ENCODE peak calls at places on chromosome 13, in six cellular contexts. H is right atrium auricular region, I is Peyer's patch, W is uterus, B is fibroblast of lung, Z is lower lobe of right lung. V is an unnamed sample.

GRCh38 chr13:35891973-35892441 is 239.2 kb downstream of the DCLK1 start:
- DNase-seq in H (no peak), I (no peak), W (no peak), B (peak), Z (no peak), V (no peak)

GRCh38 chr13:112888238-112889111 is 80.5 kb upstream of the MCF2L start:
- DNase-seq in H (no peak), I (no peak), W (no peak), B (no peak), Z (peak), V (no peak)

GRCh38 chr13:22287343-22287922 is 616.6 kb downstream of the FGF9 start:
- DNase-seq in H (no peak), I (no peak), W (no peak), B (no peak), Z (no peak), V (no peak)

GRCh38 chr13:75479102-75479501 is 2.9 kb downstream of the TBC1D4 start:
- DNase-seq in H (no peak), I (no peak), W (no peak), B (no peak), Z (no peak), V (no peak)

GRCh38 chr13:113298001-113298945 is 1.2 kb downstream of the LAMP1 start:
- DNase-seq in H (no peak), I (no peak), W (no peak), B (peak), Z (no peak), V (no peak)

GRCh38 chr13:41905600-41906254 is 55.2 kb downstream of the VWA8 start:
- DNase-seq in H (no peak), I (no peak), W (no peak), B (peak), Z (no peak), V (no peak)

GRCh38 chr13:94192576-94192975 is 286.9 kb downstream of the DCT start:
- DNase-seq in H (no peak), I (no peak), W (no peak), B (no peak), Z (no peak), V (no peak)

GRCh38 chr13:113075711-113076110 is 29.9 kb upstream of the F7 start:
- DNase-seq in H (no peak), I (no peak), W (no peak), B (no peak), Z (peak), V (no peak)

GRCh38 chr13:74077847-74078246 is 56.4 kb downstream of the KLF12 start:
- DNase-seq in H (no peak), I (no peak), W (no peak), B (no peak), Z (no peak), V (no peak)

GRCh38 chr13:82681535-82681934 is 1200.7 kb downstream of the SLITRK1 start:
- DNase-seq in H (no peak), I (no peak), W (no peak), B (no peak), Z (no peak), V (no peak)

GRCh38 chr13:42164557-42165125 is 107.3 kb upstream of the AKAP11 start:
- DNase-seq in H (no peak), I (no peak), W (no peak), B (no peak), Z (no peak), V (no peak)

GRCh38 chr13:110923777-110924638 is 9.1 kb upstream of the ANKRD10 start:
- DNase-seq in H (no peak), I (no peak), W (no peak), B (no peak), Z (no peak), V (no peak)

GRCh38 chr13:44231786-44232516 is 141.7 kb upstream of the SERP2 start:
- DNase-seq in H (peak), I (peak), W (peak), B (peak), Z (peak), V (peak)

GRCh38 chr13:44230736-44231135 is 142.9 kb upstream of the SERP2 start:
- DNase-seq in H (no peak), I (no peak), W (no peak), B (peak), Z (no peak), V (no peak)

GRCh38 chr13:44234566-44234965 is 139.1 kb upstream of the SERP2 start:
- DNase-seq in H (no peak), I (no peak), W (no peak), B (no peak), Z (no peak), V (no peak)

GRCh38 chr13:44230071-44230470 is 143.6 kb upstream of the SERP2 start:
- DNase-seq in H (no peak), I (no peak), W (no peak), B (no peak), Z (no peak), V (no peak)

GRCh38 chr13:44232729-44233128 is 140.9 kb upstream of the SERP2 start:
- DNase-seq in H (no peak), I (no peak), W (no peak), B (no peak), Z (no peak), V (no peak)
- H3K27ac ChIP-seq in H (no peak), I (peak), W (peak), B (no peak), Z (no peak), V (peak)

GRCh38 chr13:29581666-29582065 is 13.8 kb downstream of the SLC7A1 start:
- DNase-seq in H (no peak), I (no peak), W (no peak), B (peak), Z (no peak), V (no peak)

GRCh38 chr13:29583073-29583785 is 12.3 kb downstream of the SLC7A1 start:
- DNase-seq in H (no peak), I (no peak), W (no peak), B (peak), Z (no peak), V (no peak)

GRCh38 chr13:29578300-29579048 is 17.0 kb downstream of the SLC7A1 start:
- DNase-seq in H (no peak), I (no peak), W (no peak), B (no peak), Z (no peak), V (no peak)

GRCh38 chr13:29579094-29579493 is 16.4 kb downstream of the SLC7A1 start:
- DNase-seq in H (no peak), I (no peak), W (no peak), B (no peak), Z (no peak), V (no peak)

GRCh38 chr13:29582171-29582570 is 13.3 kb downstream of the SLC7A1 start:
- DNase-seq in H (no peak), I (peak), W (no peak), B (no peak), Z (no peak), V (no peak)
- H3K27ac ChIP-seq in H (no peak), I (no peak), W (no peak), B (no peak), Z (no peak), V (no peak)

GRCh38 chr13:77028202-77028601 is 1.2 kb upstream of the FBXL3 start:
- DNase-seq in H (peak), I (no peak), W (peak), B (peak), Z (no peak), V (no peak)
- H3K27ac ChIP-seq in H (peak), I (no peak), W (peak), B (no peak), Z (no peak), V (peak)

GRCh38 chr13:100098445-100099116 is 9.7 kb downstream of the PCCA start:
- DNase-seq in H (no peak), I (no peak), W (no peak), B (no peak), Z (no peak), V (no peak)

GRCh38 chr13:100096526-100096925 is 7.6 kb downstream of the PCCA start:
- DNase-seq in H (no peak), I (no peak), W (no peak), B (no peak), Z (no peak), V (no peak)

GRCh38 chr13:100102042-100102441 is 13.1 kb downstream of the PCCA start:
- DNase-seq in H (no peak), I (no peak), W (no peak), B (peak), Z (no peak), V (no peak)

GRCh38 chr13:100097821-100098220 is 8.9 kb downstream of the PCCA start:
- DNase-seq in H (no peak), I (no peak), W (no peak), B (no peak), Z (no peak), V (no peak)

DNA sequence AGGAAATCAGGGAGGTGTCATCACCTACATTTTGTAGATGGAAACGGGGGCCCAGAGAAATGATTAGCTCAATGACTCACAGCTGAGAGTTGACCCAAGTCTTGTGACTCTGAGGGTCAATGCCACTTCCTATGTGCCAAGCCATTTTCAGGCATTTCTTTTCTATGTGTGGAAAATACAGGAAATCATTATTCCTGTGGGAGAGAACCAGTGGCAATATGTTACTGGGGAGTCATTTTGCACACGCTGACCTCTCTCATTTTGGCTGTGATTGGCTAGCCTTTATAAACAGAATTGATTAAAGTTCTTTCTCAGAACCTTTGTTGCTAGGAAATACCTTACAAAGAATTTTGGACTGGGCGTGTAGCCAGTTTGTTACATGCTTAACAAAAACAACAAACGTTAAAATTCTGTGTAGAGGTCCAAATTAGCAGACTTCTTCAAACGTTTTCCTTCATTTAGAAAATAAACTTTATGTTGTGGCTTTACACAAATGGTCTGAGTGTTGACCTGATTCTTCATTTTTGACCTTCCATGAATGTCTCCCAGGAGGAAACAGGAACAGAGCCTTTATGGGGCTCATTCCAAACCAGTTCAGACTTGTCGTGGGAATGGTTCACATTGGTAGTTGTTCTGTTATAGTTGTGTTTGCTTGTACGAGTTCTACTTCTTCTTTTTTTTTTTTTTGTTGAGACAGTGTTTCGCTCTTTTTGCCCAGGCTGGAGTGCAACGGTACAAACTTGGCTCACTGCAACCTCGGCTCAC is 11.4 kb downstream of the PCCA start:
- DNase-seq in H (no peak), I (no peak), W (peak), B (peak), Z (no peak), V (no peak)
- H3K27ac ChIP-seq in H (no peak), I (peak), W (peak), B (peak), Z (peak), V (no peak)

DNA sequence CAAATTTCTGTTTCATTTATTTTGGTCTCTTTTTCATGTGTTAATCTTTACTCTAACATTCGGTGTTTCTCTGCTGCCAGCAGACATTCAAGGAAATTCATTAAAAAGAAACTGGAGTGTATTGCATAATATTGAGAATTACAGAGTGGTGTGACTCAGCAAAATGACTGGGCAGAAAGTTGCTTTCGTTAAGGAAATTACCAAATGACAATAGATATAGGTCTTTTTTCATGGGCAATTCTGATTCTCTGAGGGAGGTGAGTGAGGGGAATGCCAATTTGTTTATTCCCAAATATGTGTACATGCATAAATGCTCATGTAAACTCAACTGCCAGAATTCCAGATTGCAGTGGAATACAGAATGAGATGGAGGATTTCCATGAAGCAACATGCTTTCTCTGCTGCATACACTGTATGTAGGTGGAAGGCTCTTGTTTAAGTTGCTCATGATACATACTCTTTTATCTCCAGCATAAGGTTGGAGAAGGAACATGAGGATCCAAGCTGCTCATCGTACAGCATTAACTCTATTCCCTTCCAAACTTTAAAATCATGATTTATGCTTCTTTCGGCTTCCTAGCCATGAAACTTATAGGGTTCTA is 1730.1 kb downstream of the SLITRK5 start:
- DNase-seq in H (no peak), I (no peak), W (no peak), B (peak), Z (no peak), V (no peak)
- H3K27ac ChIP-seq in H (no peak), I (no peak), W (no peak), B (peak), Z (no peak), V (peak)

GRCh38 chr13:100588350-100589177 is at the start of gene GGACT:
- DNase-seq in H (peak), I (peak), W (peak), B (peak), Z (peak), V (peak)
- H3K27ac ChIP-seq in H (peak), I (peak), W (peak), B (peak), Z (peak), V (peak)

GRCh38 chr13:47656651-47657050 is 344.4 kb downstream of the SUCLA2 start:
- DNase-seq in H (no peak), I (no peak), W (no peak), B (no peak), Z (no peak), V (no peak)

GRCh38 chr13:47665041-47665440 is 336.0 kb downstream of the SUCLA2 start:
- DNase-seq in H (no peak), I (no peak), W (no peak), B (no peak), Z (no peak), V (no peak)

GRCh38 chr13:47661076-47661475 is 340.0 kb downstream of the SUCLA2 start:
- DNase-seq in H (no peak), I (no peak), W (no peak), B (peak), Z (no peak), V (no peak)
- H3K27ac ChIP-seq in H (no peak), I (no peak), W (no peak), B (no peak), Z (no peak), V (no peak)

DNA sequence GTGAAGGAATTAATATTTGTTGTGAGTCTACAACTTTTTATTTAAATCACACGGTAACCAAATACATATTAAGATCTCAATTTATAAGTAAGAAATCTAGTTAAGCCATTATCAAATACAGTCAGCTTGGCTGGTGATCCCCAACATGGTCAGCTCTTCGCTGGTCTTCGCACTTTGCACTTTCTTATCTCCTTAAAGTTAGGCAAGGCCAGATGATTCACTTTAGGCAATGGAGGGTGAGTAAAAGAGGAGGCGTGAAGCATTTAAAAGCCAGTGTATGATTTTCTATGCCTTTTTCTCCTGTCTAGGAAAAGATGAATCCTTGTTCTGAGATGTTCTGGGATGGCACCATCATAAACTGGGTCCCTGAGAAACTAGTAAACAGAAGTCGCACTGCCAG is 793.7 kb upstream of the ARGLU1 start:
- DNase-seq in H (no peak), I (no peak), W (no peak), B (peak), Z (no peak), V (no peak)
- H3K27ac ChIP-seq in H (no peak), I (no peak), W (no peak), B (no peak), Z (no peak), V (no peak)

DNA sequence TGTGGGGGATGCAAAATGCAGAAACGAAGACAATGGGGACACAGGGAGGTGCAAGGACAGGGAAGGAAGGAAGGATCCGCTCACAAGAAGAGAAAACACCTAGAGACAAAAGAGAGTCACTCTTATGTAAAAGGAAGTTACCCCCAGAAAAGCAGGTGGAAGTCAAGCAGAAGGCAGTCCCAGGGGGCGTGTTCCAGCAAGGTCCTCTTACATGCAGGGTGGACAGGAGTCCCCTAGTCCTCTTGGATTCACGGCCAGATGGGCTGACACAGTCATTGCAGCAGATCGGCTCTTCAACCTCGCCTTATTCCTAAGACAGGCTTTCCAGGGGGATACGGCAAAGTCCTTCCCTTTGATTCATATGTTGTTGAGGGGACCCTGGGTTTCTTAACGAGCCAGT is 83.9 kb upstream of the SPATA13 start:
- DNase-seq in H (peak), I (no peak), W (no peak), B (no peak), Z (no peak), V (no peak)
- H3K27ac ChIP-seq in H (no peak), I (no peak), W (no peak), B (no peak), Z (no peak), V (no peak)

DNA sequence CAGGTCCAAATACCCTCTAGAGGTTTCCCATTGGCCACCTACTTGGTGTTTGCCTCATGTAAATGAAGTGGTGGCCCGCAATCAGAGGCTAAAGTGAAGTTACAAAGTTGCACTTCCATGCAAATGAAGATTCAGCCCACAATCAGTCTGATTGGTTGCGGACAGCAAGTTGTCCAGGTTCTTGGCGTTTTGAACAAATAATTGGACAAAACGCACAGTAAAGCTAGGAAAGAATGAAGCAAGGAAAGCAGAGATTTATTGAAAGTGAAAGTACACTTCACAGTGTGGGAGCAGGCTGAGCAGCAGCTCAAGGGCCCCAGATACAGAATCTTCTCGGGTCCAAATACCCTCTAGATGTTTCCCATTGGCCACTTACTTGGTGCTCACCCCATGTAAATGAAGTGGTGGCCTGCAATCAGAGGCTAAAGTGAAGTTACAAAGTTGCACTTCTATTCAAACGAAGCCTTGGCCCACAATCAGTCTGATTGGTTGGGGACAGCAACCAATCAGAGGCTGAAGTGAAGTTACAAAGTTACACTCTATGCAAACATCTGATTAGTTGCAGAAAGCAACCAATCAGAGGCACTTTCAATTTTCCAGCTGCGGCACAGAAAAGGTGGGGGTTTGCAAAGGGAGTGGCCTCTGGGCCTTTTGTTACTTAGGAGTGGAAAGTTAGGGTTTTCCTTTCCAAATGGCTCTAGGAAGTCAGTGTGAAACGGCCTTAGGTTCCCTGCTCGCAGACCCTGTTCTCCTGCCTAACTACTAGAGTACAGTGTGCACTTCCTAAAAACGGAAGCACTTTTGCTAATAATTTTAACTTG is 4.7 kb upstream of the TM9SF2 start:
- DNase-seq in H (peak), I (peak), W (peak), B (peak), Z (peak), V (no peak)
- H3K27ac ChIP-seq in H (peak), I (peak), W (peak), B (peak), Z (peak), V (peak)